ENCODE peak calls at places on chromosomes 11 and 22, in four cellular contexts. A is AG04449; I is kidney; B is CD4-positive, alpha-beta T cell. L is an unnamed sample.
A peak's percentile ranks its signal among the peaks of the same experiment; 100 is the strongest.

GRCh38 chr11:122137081-122137793 is 21.2 kb upstream of the BLID start:
- DNase-seq in I (no peak), B (no peak), A (peak; percentile 93), L (no peak)

GRCh38 chr22:31451709-31452571 is 37.7 kb downstream of the EIF4ENIF1 start:
- DNase-seq in A (peak; percentile 21), B (no peak), I (no peak), L (no peak)

GRCh38 chr11:107477820-107478219 is 20.2 kb upstream of the CWF19L2 start:
- DNase-seq in A (no peak), I (no peak), B (no peak), L (no peak)

GRCh38 chr11:132576706-132577105 is 955.6 kb downstream of the OPCML start:
- DNase-seq in B (no peak), A (peak; percentile 96), I (no peak), L (no peak)

GRCh38 chr11:94650756-94651155 is 83.6 kb downstream of the PIWIL4 start:
- DNase-seq in B (no peak), A (peak; percentile 63), I (peak; percentile 93), L (no peak)

GRCh38 chr11:65781152-65781961 is 581 bp upstream of the AP5B1 start:
- DNase-seq in I (peak; percentile 78), B (no peak), A (no peak), L (no peak)

GRCh38 chr11:97751405-97751804 is 1269.3 kb upstream of the CNTN5 start:
- DNase-seq in I (peak; percentile 44), A (no peak), B (no peak), L (peak; percentile 27)

GRCh38 chr11:63508745-63509144 is 2.9 kb downstream of the LGALS12 start:
- DNase-seq in I (no peak), A (no peak), B (no peak), L (no peak)

GRCh38 chr11:80826808-80827207 is 1386.0 kb upstream of the TENM4 start:
- DNase-seq in A (no peak), I (no peak), B (no peak), L (no peak)

GRCh38 chr11:130904380-130904779 is 11.9 kb downstream of the SNX19 start:
- DNase-seq in A (no peak), I (no peak), B (no peak), L (no peak)

GRCh38 chr11:113974741-113975470 is at the start of gene HTR3A:
- DNase-seq in B (no peak), I (peak; percentile 93), A (no peak), L (peak; percentile 93)

GRCh38 chr11:102320679-102321078 is 3.4 kb downstream of the BIRC3 start:
- DNase-seq in B (no peak), A (no peak), I (no peak), L (no peak)

GRCh38 chr22:29165336-29166060 is 40.2 kb upstream of the EMID1 start:
- DNase-seq in B (no peak), A (no peak), I (peak; percentile 46), L (no peak)

GRCh38 chr11:38123673-38124072 is 1525.6 kb upstream of the RAG2 start:
- DNase-seq in A (no peak), B (no peak), I (no peak), L (no peak)

GRCh38 chr11:100562102-100562501 is 125.0 kb upstream of the ARHGAP42 start:
- DNase-seq in A (no peak), I (no peak), B (no peak), L (peak; percentile 14)

GRCh38 chr11:61174275-61174674 is 13.0 kb upstream of the VPS37C start:
- DNase-seq in B (no peak), A (no peak), I (no peak), L (peak; percentile 43)

GRCh38 chr22:46196268-46196667 is 45.9 kb downstream of the PPARA start:
- DNase-seq in A (no peak), I (no peak), B (no peak), L (no peak)

GRCh38 chr11:130816941-130817607 is 99.2 kb downstream of the SNX19 start:
- DNase-seq in I (peak; percentile 77), B (no peak), A (no peak), L (no peak)

GRCh38 chr11:9716275-9717039 is 52.6 kb downstream of the SWAP70 start:
- DNase-seq in B (no peak), I (no peak), A (peak; percentile 14), L (no peak)

GRCh38 chr11:11253995-11254394 is 99.1 kb downstream of the CSNK2A3 start:
- DNase-seq in B (no peak), I (no peak), A (no peak), L (no peak)
- TF ChIP-seq CTCF in B (no peak), I (no peak), A (no peak), L (no peak)

DNA sequence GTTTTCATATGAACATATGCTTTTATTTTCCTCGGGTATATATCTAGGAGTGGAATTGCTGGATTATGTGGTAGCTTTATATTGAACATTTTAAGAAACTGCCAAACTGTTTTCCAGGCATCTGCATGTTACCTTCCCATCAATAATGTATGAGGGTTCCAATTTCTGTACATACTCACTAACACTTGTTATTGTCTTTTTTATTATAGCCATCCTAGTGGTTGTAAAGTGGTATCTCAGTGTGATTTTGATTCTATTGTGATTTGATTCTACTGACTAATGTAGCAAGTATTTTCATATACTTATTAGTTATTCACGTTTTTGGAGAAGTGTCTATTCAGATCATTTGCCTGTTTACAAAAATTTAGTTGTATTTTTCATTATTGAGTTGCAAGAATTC is 2.0 kb downstream of the ANO5 start:
- DNase-seq in B (no peak), A (no peak), I (no peak), L (no peak)
- TF ChIP-seq CTCF in B (no peak), A (no peak), I (no peak), L (no peak)

DNA sequence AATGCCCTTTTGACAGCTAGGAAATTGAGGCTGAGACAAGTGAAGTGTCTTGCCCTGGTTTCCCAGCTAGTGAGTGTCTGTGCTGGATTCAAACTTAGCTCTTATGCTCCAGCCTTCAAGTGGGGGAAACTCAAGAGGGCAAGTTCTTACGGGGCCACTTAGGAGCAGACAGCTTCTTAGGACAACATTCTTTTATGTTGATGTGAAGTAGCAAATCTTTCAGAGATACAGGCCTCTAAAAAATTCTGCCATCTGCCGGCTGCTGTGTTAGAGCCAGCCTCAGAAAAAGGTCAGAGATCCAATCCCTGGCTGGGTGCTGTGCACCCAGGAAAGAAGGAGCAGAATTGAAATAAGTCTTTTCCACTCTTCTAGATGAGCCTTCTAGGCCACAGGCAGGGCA is 26.6 kb downstream of the TIMP3 start:
- DNase-seq in I (no peak), B (no peak), A (no peak), L (no peak)
- TF ChIP-seq CTCF in I (no peak), B (no peak), A (no peak), L (no peak)

GRCh38 chr11:116300252-116300651 is 472.5 kb downstream of the BUD13 start:
- DNase-seq in B (no peak), I (no peak), A (no peak), L (no peak)

GRCh38 chr11:116301141-116301540 is 471.6 kb downstream of the BUD13 start:
- DNase-seq in A (no peak), I (no peak), B (no peak), L (no peak)
- TF ChIP-seq CTCF in A (no peak), I (no peak), B (no peak), L (no peak)

GRCh38 chr11:13487661-13488030 is 8.2 kb downstream of the PTH start:
- DNase-seq in B (peak; percentile 2), A (no peak), I (no peak), L (peak; percentile 40)

DNA sequence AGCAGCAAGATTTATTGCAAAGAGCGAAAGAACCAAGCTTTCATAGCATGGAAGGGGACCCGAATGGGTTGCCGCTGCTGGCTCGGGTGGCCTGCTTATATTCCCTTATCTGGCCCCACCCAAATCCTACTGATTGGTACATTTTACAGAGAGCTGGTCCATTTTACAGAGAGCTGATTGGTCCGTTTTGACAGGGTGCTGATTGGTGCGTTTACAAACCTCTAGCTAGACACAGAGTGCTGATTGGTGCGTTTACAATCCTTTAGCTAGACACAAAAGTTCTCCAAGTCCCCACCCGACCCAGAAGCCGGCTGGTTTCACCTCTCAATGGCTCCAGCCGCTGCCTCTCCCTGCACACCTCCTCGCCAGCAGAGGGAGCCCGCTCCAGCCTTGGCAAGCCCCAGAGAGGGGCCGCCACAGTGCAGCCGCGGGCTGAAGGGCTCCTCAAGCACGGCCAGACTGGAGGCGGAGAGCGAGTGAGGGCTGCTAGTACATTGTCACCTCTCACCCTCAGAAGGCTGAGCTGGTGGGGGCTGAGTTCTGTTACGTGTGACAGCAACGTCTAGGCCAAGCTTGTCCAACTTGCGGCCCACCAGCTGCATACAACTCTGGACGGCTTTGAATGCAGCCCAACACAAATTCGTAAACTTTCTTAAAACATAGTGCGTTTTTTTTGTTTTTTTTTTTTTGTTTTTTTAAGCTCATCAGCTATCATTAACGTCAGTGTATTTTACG is 8.7 kb downstream of the PTH start:
- DNase-seq in B (peak; percentile 67), A (no peak), I (peak; percentile 83), L (peak; percentile 76)
- TF ChIP-seq CTCF in B (no peak), A (peak; percentile 13), I (peak; percentile 30), L (peak; percentile 38)

DNA sequence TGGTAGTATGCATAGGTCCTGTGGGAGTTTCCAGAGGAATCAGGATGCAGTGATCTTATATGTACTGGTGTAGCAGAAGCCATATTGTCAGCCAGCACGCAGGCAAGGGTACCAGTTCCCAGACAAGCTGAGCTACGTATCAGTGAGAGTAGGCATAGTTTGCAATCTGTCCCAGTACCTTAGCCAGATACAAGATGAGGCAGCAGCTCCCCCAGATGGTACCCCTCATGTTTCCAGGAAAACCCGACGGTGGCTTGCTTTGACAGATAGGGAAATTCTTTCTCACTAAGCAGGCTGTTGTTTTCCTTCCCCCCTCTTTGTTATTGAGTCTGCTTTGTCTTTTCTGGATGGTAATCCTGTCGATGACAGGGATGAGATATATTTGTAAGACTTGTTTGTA is 109.7 kb upstream of the RRM1 start:
- DNase-seq in I (no peak), A (no peak), B (peak; percentile 35), L (no peak)
- TF ChIP-seq CTCF in I (no peak), A (peak; percentile 32), B (peak; percentile 42), L (peak; percentile 9)

GRCh38 chr11:31812392-31813241 is 1.5 kb upstream of the PAX6 start:
- DNase-seq in I (peak; percentile 71), A (no peak), B (no peak), L (no peak)
- TF ChIP-seq CTCF in I (no peak), A (no peak), B (no peak), L (no peak)

GRCh38 chr22:18067121-18067520 is 10.7 kb upstream of the PEX26 start:
- DNase-seq in A (no peak), B (no peak), I (no peak), L (no peak)

GRCh38 chr22:18063311-18063710 is 14.5 kb upstream of the PEX26 start:
- DNase-seq in B (no peak), A (no peak), I (no peak), L (no peak)

GRCh38 chr22:18066181-18066859 is 11.5 kb upstream of the PEX26 start:
- DNase-seq in B (no peak), A (no peak), I (peak; percentile 41), L (no peak)

GRCh38 chr22:18064636-18065035 is 13.2 kb upstream of the PEX26 start:
- DNase-seq in A (no peak), B (no peak), I (no peak), L (no peak)

GRCh38 chr22:18065256-18065655 is 12.5 kb upstream of the PEX26 start:
- DNase-seq in I (no peak), A (no peak), B (no peak), L (no peak)
- TF ChIP-seq CTCF in I (no peak), A (no peak), B (no peak), L (no peak)

L was measured in body of pancreas.